ENCODE peak calls at places on chromosomes 7 and 10, in four cellular contexts. N is neural crest cell, R is WERI-Rb-1, F is MCF 10A. I is an unnamed sample.

GRCh38 chr7:348962-349755 is 59.2 kb downstream of the FOXL3 start:
- DNase-seq in R (no peak), N (no peak), F (no peak), I (no peak)

GRCh38 chr10:125093199-125093841 is 67.0 kb downstream of the CTBP2 start:
- DNase-seq in F (peak), N (no peak), R (no peak), I (no peak)

GRCh38 chr7:139394553-139394952 is 34.9 kb downstream of the LUC7L2 start:
- DNase-seq in N (no peak), F (no peak), R (no peak), I (no peak)

GRCh38 chr7:46396501-46396900 is 475.4 kb upstream of the IGFBP3 start:
- DNase-seq in N (no peak), F (no peak), R (no peak), I (no peak)

GRCh38 chr7:3695602-3696001 is 394.6 kb downstream of the SDK1 start:
- DNase-seq in F (peak), R (no peak), N (no peak), I (no peak)

GRCh38 chr10:506451-507354 is 182.8 kb downstream of the DIP2C start:
- DNase-seq in R (no peak), F (no peak), N (no peak), I (no peak)

GRCh38 chr7:118590107-118590506 is 365.6 kb downstream of the ANKRD7 start:
- DNase-seq in R (peak), N (no peak), F (peak), I (peak)

GRCh38 chr10:18658301-18658991 is 785 bp upstream of the ARL5B start:
- DNase-seq in F (no peak), N (no peak), R (no peak), I (no peak)

GRCh38 chr7:77288676-77289320 is 89.2 kb upstream of the FGL2 start:
- DNase-seq in R (no peak), F (no peak), N (no peak), I (no peak)

GRCh38 chr10:132710746-132711617 is 75.0 kb downstream of the NKX6-2 start:
- DNase-seq in R (no peak), N (no peak), F (no peak), I (peak)

GRCh38 chr7:152370297-152370696 is 65.5 kb downstream of the KMT2C start:
- DNase-seq in N (no peak), F (no peak), R (no peak), I (no peak)

GRCh38 chr7:135763261-135763660 is 14.6 kb upstream of the FAM180A start:
- DNase-seq in F (no peak), R (no peak), N (no peak), I (no peak)

GRCh38 chr7:112452102-112452888 is 2.0 kb downstream of the IFRD1 start:
- DNase-seq in F (peak), R (no peak), N (no peak), I (peak)

GRCh38 chr7:1663243-1663642 is 6.8 kb upstream of the ELFN1 start:
- DNase-seq in R (no peak), N (no peak), F (no peak), I (no peak)

GRCh38 chr7:27082171-27082570 is 13.6 kb downstream of the HOXA1 start:
- DNase-seq in R (no peak), N (no peak), F (no peak), I (no peak)

GRCh38 chr7:85023066-85023687 is 163.7 kb downstream of the SEMA3D start:
- DNase-seq in F (peak), R (peak), N (peak), I (peak)

GRCh38 chr7:105775580-105775979 is 100.8 kb downstream of the ATXN7L1 start:
- DNase-seq in R (no peak), N (no peak), F (no peak), I (no peak)

GRCh38 chr7:94206295-94206694 is 188.4 kb upstream of the COL1A2 start:
- DNase-seq in F (no peak), N (no peak), R (no peak), I (no peak)

GRCh38 chr7:2004841-2005351 is 227.8 kb downstream of the MAD1L1 start:
- DNase-seq in R (no peak), F (no peak), N (no peak), I (no peak)

GRCh38 chr7:118250860-118251494 is 26.5 kb downstream of the ANKRD7 start:
- DNase-seq in N (no peak), F (no peak), R (no peak), I (no peak)

GRCh38 chr10:111076191-111076681 is 593 bp upstream of the ADRA2A start:
- DNase-seq in R (peak), N (peak), F (peak), I (peak)

GRCh38 chr7:98771519-98772241 is 98.1 kb downstream of the TMEM130 start:
- DNase-seq in F (peak), N (peak), R (no peak), I (no peak)

GRCh38 chr10:46319383-46319782 is 32.6 kb downstream of the ANTXRL start:
- DNase-seq in F (no peak), R (no peak), N (no peak), I (no peak)

GRCh38 chr10:75266945-75267344 is 31.2 kb upstream of the COMTD1 start:
- DNase-seq in F (no peak), N (no peak), R (no peak), I (no peak)

GRCh38 chr10:75345738-75346137 is 55.8 kb downstream of the ZNF503 start:
- DNase-seq in R (no peak), F (no peak), N (no peak), I (no peak)

GRCh38 chr10:26334932-26335573 is 103.1 kb upstream of the APBB1IP start:
- DNase-seq in R (peak), F (peak), N (peak), I (peak)

GRCh38 chr10:19493917-19494316 is 322.3 kb upstream of the PLXDC2 start:
- DNase-seq in R (no peak), N (no peak), F (no peak), I (no peak)

GRCh38 chr10:12381536-12382156 is 32.3 kb downstream of the CAMK1D start:
- DNase-seq in N (no peak), R (no peak), F (no peak), I (no peak)

GRCh38 chr10:47383254-47384147 is 592 bp downstream of the ZNF488 start:
- DNase-seq in R (peak), F (no peak), N (no peak), I (no peak)

GRCh38 chr10:6840093-6840763 is 260.2 kb upstream of the PRKCQ start:
- DNase-seq in R (no peak), F (peak), N (no peak), I (no peak)

GRCh38 chr10:6842722-6843121 is 262.6 kb upstream of the PRKCQ start:
- DNase-seq in F (no peak), R (no peak), N (no peak), I (no peak)

GRCh38 chr10:6841746-6842145 is 261.7 kb upstream of the PRKCQ start:
- DNase-seq in F (no peak), R (no peak), N (no peak), I (no peak)

GRCh38 chr10:6838118-6838517 is 258.0 kb upstream of the PRKCQ start:
- DNase-seq in N (no peak), F (peak), R (no peak), I (no peak)

GRCh38 chr10:6840766-6841165 is 260.7 kb upstream of the PRKCQ start:
- DNase-seq in N (no peak), F (peak), R (no peak), I (no peak)
- TF ChIP-seq CTCF in N (no peak), F (no peak), R (no peak), I (no peak)

GRCh38 chr7:44347546-44348114 is 22.2 kb upstream of the CAMK2B start:
- DNase-seq in F (no peak), R (no peak), N (no peak), I (no peak)

GRCh38 chr7:44346063-44346462 is 20.7 kb upstream of the CAMK2B start:
- DNase-seq in R (no peak), N (no peak), F (no peak), I (no peak)

GRCh38 chr7:44348851-44349781 is 23.7 kb upstream of the CAMK2B start:
- DNase-seq in R (no peak), F (no peak), N (no peak), I (no peak)

GRCh38 chr7:44353668-44354067 is 28.3 kb upstream of the CAMK2B start:
- DNase-seq in N (no peak), R (no peak), F (no peak), I (no peak)

DNA sequence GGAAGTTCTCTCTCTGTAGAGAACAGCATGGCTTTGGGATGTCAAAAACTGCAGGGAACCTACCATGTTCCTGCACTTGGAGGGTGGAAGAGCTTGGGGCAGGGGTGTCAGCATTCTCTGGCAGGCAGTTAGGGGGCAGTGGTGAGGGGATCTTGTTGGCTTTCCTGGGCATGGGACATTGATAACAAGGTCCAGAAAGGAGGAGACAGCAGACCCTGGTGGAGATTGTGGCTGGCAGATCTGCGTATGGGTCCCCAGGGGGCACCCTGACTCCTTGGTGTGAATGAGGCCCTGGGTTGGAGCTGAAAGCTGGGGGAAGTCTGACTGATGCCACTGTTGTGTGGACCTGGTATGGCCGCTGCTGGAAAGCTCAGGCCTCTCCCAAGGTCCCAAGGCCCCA is 22.9 kb upstream of the CAMK2B start:
- DNase-seq in F (peak), N (no peak), R (peak), I (no peak)
- TF ChIP-seq CTCF in F (no peak), N (no peak), R (peak), I (no peak)

GRCh38 chr10:62805139-62806092 is 896 bp downstream of the ADO start:
- DNase-seq in N (peak), R (peak), F (peak), I (peak)
- TF ChIP-seq CTCF in N (no peak), R (no peak), F (no peak), I (no peak)

GRCh38 chr7:80699030-80699638 is 60.7 kb downstream of the CD36 start:
- DNase-seq in F (peak), R (no peak), N (no peak), I (peak)
- TF ChIP-seq CTCF in F (peak), R (peak), N (peak), I (peak)